ENCODE peak calls at places on chromosome 16, in ten cellular contexts. Y is ovary, J is K562, Q is transverse colon, U is sigmoid colon, R is A549, T is stomach, L is tibial nerve, A is GM12878, P is H1. S is an unnamed sample.

GRCh38 chr16:89193021-89193575 is 7.2 kb downstream of the SLC22A31 start:
- DNase-seq in Y (peak), J (peak), Q (peak), U (no peak), R (peak), T (peak), L (no peak), A (no peak), P (peak), S (peak)

GRCh38 chr16:56451753-56452689 is 667 bp downstream of the OGFOD1 start:
- DNase-seq in Y (no peak), J (peak), Q (peak), U (no peak), R (peak), T (no peak), L (no peak), A (no peak), P (no peak), S (no peak)

GRCh38 chr16:87704754-87705353 is 60.9 kb downstream of the KLHDC4 start:
- DNase-seq in Y (no peak), J (no peak), Q (no peak), U (no peak), R (no peak), T (no peak), L (no peak), A (no peak), P (no peak), S (peak)

GRCh38 chr16:23025692-23026305 is 123.5 kb downstream of the USP31 start:
- DNase-seq in Y (no peak), J (no peak), Q (no peak), U (no peak), R (no peak), T (no peak), L (no peak), A (no peak), P (no peak), S (no peak)

GRCh38 chr16:24537474-24538337 is 1.7 kb upstream of the RBBP6 start:
- DNase-seq in Y (no peak), J (peak), Q (no peak), U (no peak), R (peak), T (no peak), L (no peak), A (no peak), P (no peak), S (no peak)

GRCh38 chr16:74842413-74842812 is 67.8 kb upstream of the FA2H start:
- DNase-seq in Y (no peak), J (no peak), Q (no peak), U (no peak), R (no peak), T (no peak), L (no peak), A (no peak), P (no peak), S (no peak)

GRCh38 chr16:4327782-4328579 is 12.1 kb downstream of the GLIS2 start:
- DNase-seq in Y (peak), J (no peak), Q (peak), U (peak), R (no peak), T (peak), L (peak), A (no peak), P (peak), S (peak)

GRCh38 chr16:69315486-69316311 is 4.5 kb downstream of the VPS4A start:
- DNase-seq in Y (no peak), J (no peak), Q (no peak), U (peak), R (no peak), T (no peak), L (no peak), A (no peak), P (no peak), S (no peak)

GRCh38 chr16:4494746-4495490 is 18.7 kb downstream of the HMOX2 start:
- DNase-seq in Y (no peak), J (no peak), Q (no peak), U (no peak), R (peak), T (no peak), L (no peak), A (no peak), P (no peak), S (no peak)

GRCh38 chr16:12502671-12503070 is 301.0 kb downstream of the CPPED1 start:
- DNase-seq in Y (no peak), J (no peak), Q (no peak), U (no peak), R (no peak), T (no peak), L (no peak), A (no peak), P (no peak), S (no peak)

GRCh38 chr16:86455609-86456008 is 54.7 kb upstream of the FOXF1 start:
- DNase-seq in Y (no peak), J (no peak), Q (no peak), U (no peak), R (no peak), T (no peak), L (no peak), A (no peak), P (no peak), S (no peak)

GRCh38 chr16:12293017-12293618 is 316.6 kb downstream of the SNX29 start:
- DNase-seq in Y (no peak), J (peak), Q (no peak), U (no peak), R (no peak), T (no peak), L (no peak), A (no peak), P (no peak), S (no peak)

GRCh38 chr16:67161595-67162058 is 1.9 kb downstream of the FBXL8 start:
- DNase-seq in Y (no peak), J (no peak), Q (no peak), U (no peak), R (no peak), T (no peak), L (no peak), A (no peak), P (peak), S (no peak)
- H3K27ac ChIP-seq in Y (no peak), J (peak), Q (no peak), U (no peak), R (no peak), T (no peak), L (no peak), A (no peak), P (no peak), S (no peak)

GRCh38 chr16:11250786-11251524 is 5.0 kb downstream of the SOCS1 start:
- DNase-seq in Y (no peak), J (no peak), Q (no peak), U (no peak), R (no peak), T (no peak), L (no peak), A (no peak), P (no peak), S (no peak)

GRCh38 chr16:11250091-11250785 is 5.8 kb downstream of the SOCS1 start:
- DNase-seq in Y (no peak), J (no peak), Q (no peak), U (no peak), R (no peak), T (no peak), L (no peak), A (no peak), P (peak), S (peak)

GRCh38 chr16:11252482-11252931 is 3.5 kb downstream of the SOCS1 start:
- DNase-seq in Y (no peak), J (no peak), Q (no peak), U (no peak), R (no peak), T (no peak), L (no peak), A (no peak), P (no peak), S (no peak)

GRCh38 chr16:11253009-11253994 is 2.7 kb downstream of the SOCS1 start:
- DNase-seq in Y (no peak), J (peak), Q (no peak), U (no peak), R (no peak), T (no peak), L (no peak), A (no peak), P (no peak), S (no peak)

DNA sequence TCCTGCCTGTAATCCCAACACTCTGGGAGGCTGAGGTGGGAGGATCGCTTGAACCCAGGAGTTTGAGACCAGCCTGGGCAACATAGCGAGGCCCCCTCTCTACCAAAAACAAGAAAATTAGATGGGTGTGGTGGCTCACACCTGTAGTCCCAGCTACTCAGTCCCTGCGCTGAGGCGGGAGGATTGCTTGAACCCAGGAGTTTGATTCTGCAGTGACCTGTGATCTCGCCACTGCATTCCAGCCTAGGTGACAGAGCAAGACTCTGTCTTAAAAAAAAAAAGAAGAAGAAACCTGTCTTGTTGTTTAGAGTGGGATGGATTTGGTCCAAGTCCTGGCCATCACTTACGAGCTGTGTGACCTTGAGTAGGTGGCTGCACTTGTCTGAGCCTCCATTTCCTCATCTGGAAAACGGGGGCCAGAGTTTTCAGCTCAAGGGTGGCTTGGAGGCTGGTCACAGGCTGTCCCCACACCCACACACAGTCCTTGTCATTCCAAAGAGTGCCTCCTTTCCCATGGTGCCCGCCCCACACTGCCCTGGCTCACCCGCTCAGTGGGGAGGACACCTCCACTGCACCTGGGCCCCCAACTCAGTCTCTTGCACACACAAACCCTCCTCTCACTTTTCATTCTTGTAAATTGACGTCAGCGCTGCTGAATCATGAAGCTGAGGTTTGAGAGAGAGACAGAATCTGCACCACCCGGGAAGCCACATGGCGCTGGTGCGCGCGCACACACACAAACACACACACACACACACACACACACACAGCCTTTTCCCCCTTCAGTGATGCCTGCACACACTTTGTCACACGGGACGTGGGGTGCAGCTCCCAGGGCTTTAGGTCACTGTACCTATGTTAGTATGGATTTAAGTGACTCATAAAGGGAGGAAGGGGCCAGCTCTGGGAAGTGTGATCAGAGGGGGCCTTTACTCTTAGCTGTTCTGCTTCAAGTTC is 4.2 kb downstream of the SOCS1 start:
- DNase-seq in Y (no peak), J (no peak), Q (peak), U (no peak), R (no peak), T (peak), L (no peak), A (no peak), P (no peak), S (peak)
- TF ChIP-seq POLR2A in Y (no peak), J (peak), Q (no peak), U (no peak), R (no peak), T (no peak), L (no peak), A (peak), P (peak), S (peak)

DNA sequence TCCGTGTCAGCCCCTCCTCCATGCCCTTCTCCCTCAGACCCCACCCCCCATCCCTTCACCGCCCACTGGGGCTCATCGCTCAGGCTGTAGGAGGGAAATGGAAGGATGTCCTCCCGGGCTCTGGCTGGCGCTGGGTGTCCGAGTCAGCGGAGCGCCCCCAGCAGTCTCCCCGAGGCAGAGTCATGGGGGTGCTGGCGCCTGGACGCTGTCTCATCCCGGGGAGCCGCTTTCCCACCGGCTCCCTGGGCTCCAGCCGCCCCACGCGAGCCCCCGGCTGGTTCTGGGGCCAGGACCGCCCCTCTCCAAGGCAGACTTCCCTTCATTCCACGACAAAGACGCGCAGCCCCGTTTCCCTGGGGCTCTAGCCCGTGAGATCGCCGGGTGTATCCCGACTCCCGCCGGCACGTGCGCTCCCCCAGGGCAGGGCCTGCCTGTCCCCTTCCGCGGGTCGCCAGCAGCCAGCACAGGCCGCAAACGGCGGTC is 398 bp upstream of the ANTKMT start:
- DNase-seq in Y (peak), J (peak), Q (peak), U (peak), R (peak), T (no peak), L (no peak), A (no peak), P (no peak), S (no peak)
- TF ChIP-seq EP300 in Y (no peak), J (no peak), Q (no peak), U (no peak), R (no peak), T (no peak), L (no peak), A (no peak), P (no peak), S (no peak)

GRCh38 chr16:84833542-84834402 is 14.0 kb downstream of the CRISPLD2 start:
- DNase-seq in Y (peak), J (no peak), Q (no peak), U (peak), R (no peak), T (no peak), L (no peak), A (no peak), P (no peak), S (no peak)

GRCh38 chr16:84838383-84838948 is 18.7 kb downstream of the CRISPLD2 start:
- DNase-seq in Y (no peak), J (no peak), Q (no peak), U (peak), R (no peak), T (no peak), L (no peak), A (no peak), P (no peak), S (peak)

GRCh38 chr16:84836967-84837366 is 17.2 kb downstream of the CRISPLD2 start:
- DNase-seq in Y (no peak), J (no peak), Q (no peak), U (no peak), R (no peak), T (no peak), L (no peak), A (no peak), P (no peak), S (no peak)

GRCh38 chr16:84834403-84834772 is 14.6 kb downstream of the CRISPLD2 start:
- DNase-seq in Y (no peak), J (no peak), Q (no peak), U (no peak), R (no peak), T (no peak), L (no peak), A (no peak), P (no peak), S (no peak)

GRCh38 chr16:84836234-84836647 is 16.5 kb downstream of the CRISPLD2 start:
- DNase-seq in Y (peak), J (no peak), Q (peak), U (peak), R (peak), T (peak), L (peak), A (no peak), P (peak), S (peak)
- H3K27ac ChIP-seq in Y (peak), J (no peak), Q (peak), U (peak), R (no peak), T (peak), L (peak), A (no peak), P (no peak), S (peak)